ENCODE peak calls at places on chromosome 4, in eight cellular contexts. C, A, W, E, O, N, R and T are unnamed samples.

GRCh38 chr4:75745721-75746199 is 21.4 kb downstream of the USO1 start:
- DNase-seq in C (no peak), W (no peak), O (no peak), N (no peak), E (no peak), R (no peak), A (no peak), T (no peak)

GRCh38 chr4:3638080-3638715 is 106.0 kb upstream of the LRPAP1 start:
- DNase-seq in E (no peak), O (no peak), C (no peak), N (no peak), R (no peak), W (no peak), A (no peak), T (no peak)

GRCh38 chr4:88967883-88968316 is 89.1 kb downstream of the FAM13A start:
- DNase-seq in A (no peak), C (no peak), R (no peak), O (no peak), E (no peak), N (no peak), W (peak; percentile 77), T (no peak)

GRCh38 chr4:58734030-58734673 is 1624.0 kb upstream of the IGFBP7 start:
- DNase-seq in R (no peak), W (no peak), A (no peak), N (no peak), C (no peak), O (no peak), E (no peak), T (no peak)

GRCh38 chr4:176988226-176988625 is 195.5 kb upstream of the VEGFC start:
- DNase-seq in W (peak; percentile 38), C (no peak), N (no peak), O (no peak), A (no peak), E (no peak), R (peak; percentile 85), T (peak; percentile 95)

GRCh38 chr4:142961866-142962265 is 115.8 kb upstream of the INPP4B start:
- DNase-seq in W (no peak), R (no peak), O (no peak), E (no peak), C (no peak), A (no peak), N (no peak), T (no peak)

GRCh38 chr4:109648266-109648996 is 54.8 kb downstream of the CASP6 start:
- DNase-seq in E (no peak), R (no peak), O (peak; percentile 71), A (no peak), C (no peak), N (no peak), W (no peak), T (peak; percentile 9)

GRCh38 chr4:48968814-48969213 is 17.3 kb upstream of the CWH43 start:
- DNase-seq in N (no peak), O (no peak), A (no peak), C (no peak), R (peak; percentile 12), E (no peak), W (no peak), T (peak; percentile 49)

GRCh38 chr4:127505203-127505602 is 127.6 kb upstream of the INTU start:
- DNase-seq in R (peak; percentile 43), A (no peak), W (no peak), O (no peak), C (no peak), E (no peak), N (no peak), T (peak; percentile 94)

GRCh38 chr4:10017037-10017893 is 4.0 kb downstream of the SLC2A9 start:
- DNase-seq in A (no peak), R (no peak), C (no peak), E (no peak), N (no peak), W (no peak), O (no peak), T (no peak)